ENCODE peak calls at places on chromosomes 5 and 9, in four cellular contexts. G is H1, L is HepG2, M is GM12878. A is an unnamed sample. For H3K9me3, the result is how much of the 10 kb centered on the place peaks cover.

GRCh38 chr5:169071-169727 is 22.1 kb upstream of the LRRC14B start:
- DNase-seq in G (no peak), M (no peak), L (no peak), A (no peak)

GRCh38 chr9:2466703-2467102 is 154.9 kb upstream of the VLDLR start:
- DNase-seq in M (no peak), G (no peak), L (no peak), A (no peak)

GRCh38 chr9:126615791-126616447 is 2.2 kb downstream of the LMX1B start:
- DNase-seq in G (no peak), L (no peak), M (no peak), A (no peak)

GRCh38 chr9:114283551-114284111 is 39.3 kb upstream of the ORM1 start:
- DNase-seq in L (no peak), G (no peak), M (no peak), A (no peak)

GRCh38 chr9:105357937-105358336 is 89.9 kb upstream of the FSD1L start:
- DNase-seq in G (no peak), L (no peak), M (peak), A (no peak)

GRCh38 chr5:73482383-73483193 is 15.7 kb upstream of the BTF3 start:
- DNase-seq in M (no peak), L (no peak), G (no peak), A (no peak)

GRCh38 chr9:114487607-114488300 is 17.5 kb downstream of the WHRN start:
- DNase-seq in G (no peak), M (peak), L (peak), A (peak)

GRCh38 chr9:136482046-136482792 is 621 bp downstream of the SEC16A start:
- DNase-seq in G (no peak), M (no peak), L (no peak), A (peak)

DNA sequence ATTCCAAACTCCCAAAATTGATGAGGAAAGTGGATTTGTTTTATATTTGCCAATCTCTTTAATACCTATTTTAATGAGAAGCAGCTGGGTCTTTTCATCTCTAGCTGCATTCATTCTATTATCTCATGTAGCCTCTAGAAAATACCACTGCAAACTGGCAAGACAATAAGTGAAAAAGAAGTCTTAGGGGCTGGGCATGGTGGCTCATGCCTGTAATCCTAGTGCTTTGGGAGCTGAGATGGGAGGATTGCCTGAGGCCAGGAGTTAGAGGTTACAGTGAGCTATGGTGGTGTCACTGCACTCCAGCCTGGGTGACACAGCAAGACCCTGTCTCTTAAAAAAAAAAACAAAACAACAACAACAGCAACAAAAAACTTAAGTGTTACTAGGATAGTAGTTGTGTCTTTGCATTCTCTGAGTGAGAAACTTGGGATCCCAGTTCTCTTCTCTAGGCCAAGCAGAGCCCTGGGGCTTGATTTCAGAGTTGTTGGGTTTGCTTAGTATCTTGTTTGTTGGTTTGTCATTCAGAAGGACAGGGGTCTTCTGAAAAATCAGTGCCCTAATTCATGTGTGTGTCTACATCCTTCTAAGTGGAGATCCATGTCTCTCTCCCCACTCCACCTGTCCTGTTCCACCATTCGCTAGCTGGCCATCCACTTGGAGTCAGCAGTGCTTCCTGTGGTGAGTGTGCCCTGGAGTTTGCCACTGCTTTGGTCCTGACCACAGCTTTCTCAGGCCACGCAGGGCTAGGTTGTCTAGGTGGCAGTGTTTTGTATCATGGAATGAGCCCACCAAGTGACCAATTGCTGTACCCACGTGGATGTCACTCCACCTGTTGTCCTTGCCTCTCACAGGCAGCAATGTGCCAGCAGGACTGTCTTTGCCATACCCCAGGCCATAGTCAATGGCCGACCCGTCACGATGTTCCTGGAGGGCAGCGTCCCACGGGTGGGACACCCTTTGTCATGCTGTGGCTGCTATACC is 19.5 kb downstream of the MARCHF6 start:
- DNase-seq in G (no peak), M (no peak), L (no peak), A (no peak)
- H3K9me3 ChIP-seq in G (under half), M (under half), L (under half), A (under half)

DNA sequence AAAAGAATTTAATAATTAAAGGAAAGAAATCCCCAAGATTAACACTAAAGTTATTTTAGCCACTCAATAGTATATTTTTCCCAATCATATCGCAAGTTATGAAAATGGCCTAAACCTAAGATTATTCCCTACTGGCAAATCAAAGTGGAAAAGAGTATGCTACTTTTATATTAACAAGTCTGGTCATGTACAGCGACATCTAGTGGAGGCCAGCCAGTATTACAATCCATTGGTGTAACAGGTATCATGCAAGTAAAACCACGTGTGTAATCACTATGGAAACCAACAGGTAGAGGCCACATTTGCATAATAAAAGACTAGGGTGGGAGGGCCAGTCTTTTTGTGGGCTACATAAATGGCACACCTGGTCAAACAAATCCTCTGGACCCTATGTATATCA is 976.4 kb upstream of the CDH9 start:
- DNase-seq in G (no peak), L (peak), M (no peak), A (peak)
- TF ChIP-seq YY1 in G (no peak), L (no peak), M (no peak), A (no peak)

GRCh38 chr9:33159058-33159759 is 7.9 kb downstream of the B4GALT1 start:
- DNase-seq in L (no peak), G (no peak), M (no peak), A (no peak)

GRCh38 chr9:33159760-33160127 is 7.4 kb downstream of the B4GALT1 start:
- DNase-seq in G (no peak), M (no peak), L (no peak), A (no peak)

GRCh38 chr9:33157960-33158359 is 9.2 kb downstream of the B4GALT1 start:
- DNase-seq in L (no peak), G (no peak), M (no peak), A (no peak)

GRCh38 chr9:33161011-33161588 is 6.0 kb downstream of the B4GALT1 start:
- DNase-seq in L (no peak), G (no peak), M (no peak), A (no peak)

GRCh38 chr9:33158555-33159057 is 8.5 kb downstream of the B4GALT1 start:
- DNase-seq in G (no peak), L (no peak), M (no peak), A (no peak)
- TF ChIP-seq SUZ12 in G (no peak), L (no peak), M (no peak), A (no peak)

GRCh38 chr5:2901511-2901910 is 150.0 kb upstream of the IRX2 start:
- DNase-seq in L (no peak), G (no peak), M (no peak), A (no peak)
- H3K9me3 ChIP-seq in L (under half), G (under half), M (under half), A (under half)

GRCh38 chr5:67459233-67459632 is 262.6 kb upstream of the CD180 start:
- DNase-seq in M (no peak), G (no peak), L (no peak), A (no peak)

GRCh38 chr5:67465556-67466206 is 269.1 kb upstream of the CD180 start:
- DNase-seq in L (no peak), G (no peak), M (peak), A (no peak)

GRCh38 chr5:67462150-67462549 is 265.6 kb upstream of the CD180 start:
- DNase-seq in L (no peak), G (no peak), M (no peak), A (no peak)
- TF ChIP-seq YY1 in L (no peak), G (no peak), M (no peak), A (no peak)

GRCh38 chr5:127299678-127300077 is 9.1 kb downstream of the MEGF10 start:
- DNase-seq in M (no peak), G (no peak), L (no peak), A (no peak)
- TF ChIP-seq SUZ12 in M (no peak), G (no peak), L (no peak), A (no peak)

GRCh38 chr9:121609845-121610637 is 41.4 kb upstream of the DAB2IP start:
- DNase-seq in G (no peak), L (peak), M (no peak), A (no peak)

GRCh38 chr9:121613009-121613766 is 38.2 kb upstream of the DAB2IP start:
- DNase-seq in G (no peak), L (no peak), M (no peak), A (no peak)

GRCh38 chr9:121610638-121610953 is 40.8 kb upstream of the DAB2IP start:
- DNase-seq in M (no peak), L (no peak), G (no peak), A (no peak)

GRCh38 chr9:121616356-121616755 is 35.1 kb upstream of the DAB2IP start:
- DNase-seq in M (no peak), G (no peak), L (no peak), A (no peak)

DNA sequence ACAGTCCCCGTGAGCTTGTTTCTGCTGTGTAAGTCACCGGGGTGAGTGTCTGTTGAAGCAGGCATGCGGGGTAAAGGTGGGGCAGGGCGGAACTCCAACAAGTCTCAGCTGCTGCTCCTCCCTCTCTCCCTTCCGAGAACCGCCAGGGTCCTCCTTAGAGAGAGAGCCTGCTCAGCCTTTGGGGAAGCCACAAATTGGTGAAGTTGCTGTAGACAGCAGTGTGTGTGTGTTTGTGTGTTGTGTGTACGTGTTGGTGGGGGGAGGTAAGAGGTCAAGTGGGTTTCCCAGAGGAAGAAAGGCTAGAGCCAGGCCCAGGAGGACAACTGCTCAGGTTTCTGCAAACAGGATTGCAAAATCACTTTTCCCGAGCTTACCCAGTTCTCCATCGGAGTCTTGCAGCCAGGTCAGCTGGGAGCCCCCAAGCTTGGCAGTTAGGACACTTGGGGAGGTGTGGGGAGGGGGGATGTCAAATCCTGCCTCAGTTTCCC is 38.9 kb upstream of the DAB2IP start:
- DNase-seq in L (no peak), G (no peak), M (no peak), A (no peak)
- H3K9me3 ChIP-seq in L (under half), G (under half), M (under half), A (under half)

DNA sequence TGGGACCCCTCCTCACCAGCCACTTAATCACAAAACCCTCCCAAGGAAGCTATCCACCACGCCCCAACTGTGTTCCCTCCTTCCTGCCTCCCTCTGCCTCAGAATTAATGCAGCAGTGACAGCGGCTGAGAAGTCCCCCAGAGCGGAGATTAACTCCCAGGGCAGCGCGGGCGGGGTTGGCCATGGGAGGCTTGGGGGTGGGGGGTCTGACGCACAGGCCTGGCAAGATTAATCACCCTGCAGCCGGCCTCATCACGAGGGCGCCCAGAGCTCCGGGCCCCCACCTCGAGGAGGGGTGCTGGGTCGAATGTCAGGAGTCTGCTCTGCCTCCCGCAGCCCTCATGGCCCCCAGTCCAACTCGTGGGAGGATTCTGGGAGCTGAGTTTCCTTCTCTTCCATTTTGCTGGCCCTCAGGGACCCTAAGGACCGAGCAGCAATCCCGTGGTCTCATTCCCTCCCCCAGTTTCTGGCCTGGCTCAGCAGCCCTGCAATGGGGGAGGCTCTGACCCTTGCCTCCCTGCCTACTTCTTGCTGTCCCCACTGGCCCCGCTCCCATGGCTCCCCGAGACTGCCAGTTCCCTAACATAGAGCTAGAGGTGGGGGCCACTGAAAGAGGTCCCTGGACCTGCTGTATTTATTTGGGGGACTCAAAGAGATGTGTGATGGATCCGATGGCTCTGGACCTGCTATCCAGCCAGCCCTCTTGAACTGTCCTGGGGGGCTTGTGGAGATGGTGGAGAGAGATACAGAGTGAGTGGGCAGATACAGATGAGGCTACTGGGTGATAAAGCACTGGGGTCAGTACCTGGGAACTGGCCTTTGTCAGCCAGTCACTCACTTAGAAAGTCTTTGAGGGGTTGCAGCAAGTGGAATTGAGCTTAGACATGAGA is 42.5 kb downstream of the CXXC5 start:
- DNase-seq in L (no peak), G (no peak), M (no peak), A (no peak)
- TF ChIP-seq YY1 in L (no peak), G (no peak), M (no peak), A (no peak)

GRCh38 chr5:98968056-98968564 is 39.3 kb upstream of the CHD1 start:
- DNase-seq in L (no peak), M (no peak), G (no peak), A (no peak)
- TF ChIP-seq SUZ12 in L (no peak), M (no peak), G (no peak), A (no peak)

GRCh38 chr5:170913573-170913972 is 51.8 kb downstream of the RANBP17 start:
- DNase-seq in L (no peak), G (no peak), M (no peak), A (no peak)
- H3K9me3 ChIP-seq in L (under half), G (under half), M (under half), A (under half)

A was measured in NT2/D1.